ENCODE peak calls at places on chromosomes 6 and 20, in nine cellular contexts. O, L, H, V, J, Z, R, U and N are unnamed samples.

GRCh38 chr6:54910326-54910952 is 63.9 kb downstream of the FAM83B start:
- DNase-seq in O (no peak), L (no peak), H (no peak), V (no peak), J (peak), Z (peak), R (no peak), U (no peak), N (no peak)

GRCh38 chr20:47775039-47775438 is 10.2 kb downstream of the SULF2 start:
- DNase-seq in O (no peak), L (peak), H (no peak), V (no peak), J (no peak), Z (no peak), R (no peak), U (no peak), N (no peak)

GRCh38 chr6:11236351-11236750 is 3.9 kb upstream of the NEDD9 start:
- DNase-seq in O (no peak), L (no peak), H (no peak), V (no peak), J (peak), Z (no peak), R (no peak), U (no peak), N (no peak)

GRCh38 chr20:59948212-59948611 is 8.0 kb downstream of the FAM217B start:
- DNase-seq in O (no peak), L (no peak), H (no peak), V (no peak), J (no peak), Z (no peak), R (peak), U (no peak), N (no peak)

GRCh38 chr6:119978274-119978889 is 628.8 kb upstream of the MAN1A1 start:
- DNase-seq in O (no peak), L (peak), H (no peak), V (no peak), J (peak), Z (peak), R (peak), U (no peak), N (no peak)

GRCh38 chr20:16864069-16864468 is 115.9 kb downstream of the OTOR start:
- DNase-seq in O (no peak), L (peak), H (no peak), V (no peak), J (peak), Z (no peak), R (no peak), U (no peak), N (no peak)

GRCh38 chr6:140138311-140138994 is 764.0 kb upstream of the CITED2 start:
- DNase-seq in O (no peak), L (no peak), H (no peak), V (no peak), J (peak), Z (no peak), R (no peak), U (no peak), N (no peak)

GRCh38 chr6:147922764-147923163 is 414.3 kb downstream of the SAMD5 start:
- DNase-seq in O (no peak), L (no peak), H (no peak), V (no peak), J (no peak), Z (no peak), R (no peak), U (no peak), N (no peak)

GRCh38 chr6:108027594-108027993 is 46.9 kb downstream of the OSTM1 start:
- DNase-seq in O (no peak), L (no peak), H (no peak), V (no peak), J (peak), Z (peak), R (no peak), U (no peak), N (no peak)

GRCh38 chr20:19143890-19144289 is 68.6 kb upstream of the SLC24A3 start:
- DNase-seq in O (no peak), L (no peak), H (no peak), V (no peak), J (no peak), Z (no peak), R (no peak), U (no peak), N (no peak)

GRCh38 chr6:116764961-116765841 is at the start of gene FAM162B:
- DNase-seq in O (no peak), L (no peak), H (no peak), V (no peak), J (no peak), Z (peak), R (no peak), U (no peak), N (no peak)